ENCODE peak calls at places on chromosome 3, in five cellular contexts. One of them, this sample, is unnamed.

GRCh38 chr3:37604336-37604833 is 257.3 kb upstream of the CTDSPL start:
- DNase-seq in mammary epithelial cell: no peak
- DNase-seq in HepG2: no peak
- DNase-seq in dorsolateral prefrontal cortex: no peak
- DNase-seq in body of pancreas: no peak
- DNase-seq in this sample: no peak

GRCh38 chr3:107061466-107061865 is 315.8 kb upstream of the CCDC54 start:
- DNase-seq in HepG2: no peak
- DNase-seq in dorsolateral prefrontal cortex: no peak
- DNase-seq in mammary epithelial cell: no peak
- DNase-seq in body of pancreas: no peak
- DNase-seq in this sample: peak

GRCh38 chr3:115727135-115727534 is 103.8 kb downstream of the GAP43 start:
- DNase-seq in body of pancreas: no peak
- DNase-seq in dorsolateral prefrontal cortex: no peak
- DNase-seq in HepG2: no peak
- DNase-seq in mammary epithelial cell: no peak
- DNase-seq in this sample: no peak

GRCh38 chr3:13087320-13087985 is 14.2 kb upstream of the IQSEC1 start:
- DNase-seq in body of pancreas: no peak
- DNase-seq in HepG2: no peak
- DNase-seq in dorsolateral prefrontal cortex: no peak
- DNase-seq in mammary epithelial cell: no peak
- DNase-seq in this sample: no peak

GRCh38 chr3:177487635-177488186 is 290.4 kb upstream of the TBL1XR1 start:
- DNase-seq in HepG2: no peak
- DNase-seq in body of pancreas: no peak
- DNase-seq in dorsolateral prefrontal cortex: no peak
- DNase-seq in mammary epithelial cell: no peak
- DNase-seq in this sample: no peak

GRCh38 chr3:176789281-176789705 is 408.0 kb downstream of the TBL1XR1 start:
- DNase-seq in body of pancreas: no peak
- DNase-seq in mammary epithelial cell: peak
- DNase-seq in HepG2: no peak
- DNase-seq in dorsolateral prefrontal cortex: no peak
- DNase-seq in this sample: no peak

GRCh38 chr3:195270350-195271115 is 426 bp downstream of the XXYLT1 start:
- DNase-seq in HepG2: peak
- DNase-seq in body of pancreas: peak
- DNase-seq in dorsolateral prefrontal cortex: no peak
- DNase-seq in mammary epithelial cell: peak
- DNase-seq in this sample: peak

GRCh38 chr3:127406309-127407025 is 118.6 kb upstream of the PRR20G start:
- DNase-seq in mammary epithelial cell: peak
- DNase-seq in HepG2: peak
- DNase-seq in body of pancreas: no peak
- DNase-seq in dorsolateral prefrontal cortex: no peak
- DNase-seq in this sample: peak

GRCh38 chr3:107356706-107357105 is 20.5 kb upstream of the CCDC54 start:
- DNase-seq in dorsolateral prefrontal cortex: no peak
- DNase-seq in mammary epithelial cell: peak
- DNase-seq in body of pancreas: no peak
- DNase-seq in HepG2: no peak
- DNase-seq in this sample: no peak

GRCh38 chr3:197181751-197182150 is 116.7 kb downstream of the DLG1 start:
- DNase-seq in body of pancreas: peak
- DNase-seq in dorsolateral prefrontal cortex: no peak
- DNase-seq in mammary epithelial cell: no peak
- DNase-seq in HepG2: no peak
- DNase-seq in this sample: peak

GRCh38 chr3:63746211-63746610 is 72.9 kb upstream of the C3orf49 start:
- DNase-seq in mammary epithelial cell: no peak
- DNase-seq in dorsolateral prefrontal cortex: no peak
- DNase-seq in body of pancreas: no peak
- DNase-seq in HepG2: no peak
- DNase-seq in this sample: no peak

GRCh38 chr3:128066111-128066510 is 13.9 kb downstream of the SEC61A1 start:
- DNase-seq in body of pancreas: no peak
- DNase-seq in mammary epithelial cell: no peak
- DNase-seq in HepG2: no peak
- DNase-seq in dorsolateral prefrontal cortex: no peak
- DNase-seq in this sample: no peak

GRCh38 chr3:41961061-41961749 is 698 bp downstream of the ULK4 start:
- DNase-seq in mammary epithelial cell: peak
- DNase-seq in HepG2: peak
- DNase-seq in dorsolateral prefrontal cortex: no peak
- DNase-seq in body of pancreas: peak
- DNase-seq in this sample: peak

GRCh38 chr3:46468758-46469600 is 4.3 kb upstream of the LTF start:
- DNase-seq in HepG2: no peak
- DNase-seq in body of pancreas: no peak
- DNase-seq in dorsolateral prefrontal cortex: no peak
- DNase-seq in mammary epithelial cell: no peak
- DNase-seq in this sample: no peak

GRCh38 chr3:193620650-193621049 is 27.6 kb downstream of the OPA1 start:
- DNase-seq in mammary epithelial cell: peak
- DNase-seq in body of pancreas: no peak
- DNase-seq in dorsolateral prefrontal cortex: no peak
- DNase-seq in HepG2: no peak
- DNase-seq in this sample: peak

GRCh38 chr3:13717222-13717573 is 162.7 kb downstream of the WNT7A start:
- DNase-seq in body of pancreas: no peak
- DNase-seq in mammary epithelial cell: no peak
- DNase-seq in dorsolateral prefrontal cortex: no peak
- DNase-seq in HepG2: no peak
- DNase-seq in this sample: no peak

GRCh38 chr3:123559040-123559861 is 25.6 kb downstream of the HACD2 start:
- DNase-seq in mammary epithelial cell: peak
- DNase-seq in dorsolateral prefrontal cortex: no peak
- DNase-seq in body of pancreas: peak
- DNase-seq in HepG2: peak
- DNase-seq in this sample: peak

GRCh38 chr3:101574388-101575156 is 592 bp downstream of the PCNP start:
- DNase-seq in mammary epithelial cell: no peak
- DNase-seq in HepG2: peak
- DNase-seq in body of pancreas: peak
- DNase-seq in dorsolateral prefrontal cortex: no peak
- DNase-seq in this sample: peak

GRCh38 chr3:46835059-46835458 is 28.2 kb downstream of the MYL3 start:
- DNase-seq in body of pancreas: peak
- DNase-seq in dorsolateral prefrontal cortex: no peak
- DNase-seq in HepG2: no peak
- DNase-seq in mammary epithelial cell: no peak
- DNase-seq in this sample: no peak

GRCh38 chr3:88324788-88325187 is 175.0 kb downstream of the C3orf38 start:
- DNase-seq in mammary epithelial cell: no peak
- DNase-seq in dorsolateral prefrontal cortex: no peak
- DNase-seq in HepG2: peak
- DNase-seq in body of pancreas: no peak
- DNase-seq in this sample: no peak

GRCh38 chr3:42043116-42043796 is 47.9 kb upstream of the TRAK1 start:
- DNase-seq in HepG2: peak
- DNase-seq in body of pancreas: peak
- DNase-seq in mammary epithelial cell: no peak
- DNase-seq in dorsolateral prefrontal cortex: no peak
- DNase-seq in this sample: peak

GRCh38 chr3:46829699-46830208 is 33.5 kb downstream of the MYL3 start:
- DNase-seq in mammary epithelial cell: no peak
- DNase-seq in dorsolateral prefrontal cortex: no peak
- DNase-seq in body of pancreas: no peak
- DNase-seq in HepG2: no peak
- DNase-seq in this sample: no peak

GRCh38 chr3:116966649-116967048 is 257.1 kb downstream of the TUSC7 start:
- DNase-seq in mammary epithelial cell: no peak
- DNase-seq in body of pancreas: no peak
- DNase-seq in HepG2: no peak
- DNase-seq in dorsolateral prefrontal cortex: no peak
- DNase-seq in this sample: no peak

GRCh38 chr3:9897408-9898372 is 5.0 kb upstream of the IL17RE start:
- DNase-seq in dorsolateral prefrontal cortex: no peak
- DNase-seq in mammary epithelial cell: peak
- DNase-seq in HepG2: peak
- DNase-seq in body of pancreas: peak
- DNase-seq in this sample: no peak

GRCh38 chr3:139235192-139235591 is 108.6 kb upstream of the MRPS22 start:
- DNase-seq in dorsolateral prefrontal cortex: no peak
- DNase-seq in body of pancreas: no peak
- DNase-seq in HepG2: no peak
- DNase-seq in mammary epithelial cell: no peak
- DNase-seq in this sample: no peak

GRCh38 chr3:141798455-141798854 is 35.2 kb downstream of the GRK7 start:
- DNase-seq in body of pancreas: peak
- DNase-seq in dorsolateral prefrontal cortex: no peak
- DNase-seq in HepG2: no peak
- DNase-seq in mammary epithelial cell: no peak
- DNase-seq in this sample: no peak

GRCh38 chr3:42499478-42499871 is 3.0 kb upstream of the VIPR1 start:
- DNase-seq in HepG2: no peak
- DNase-seq in mammary epithelial cell: no peak
- DNase-seq in body of pancreas: peak
- DNase-seq in dorsolateral prefrontal cortex: no peak
- DNase-seq in this sample: no peak

GRCh38 chr3:12954891-12955650 is 113.7 kb upstream of the RPL32 start:
- DNase-seq in mammary epithelial cell: peak
- DNase-seq in dorsolateral prefrontal cortex: no peak
- DNase-seq in HepG2: no peak
- DNase-seq in body of pancreas: peak
- DNase-seq in this sample: peak

DNA sequence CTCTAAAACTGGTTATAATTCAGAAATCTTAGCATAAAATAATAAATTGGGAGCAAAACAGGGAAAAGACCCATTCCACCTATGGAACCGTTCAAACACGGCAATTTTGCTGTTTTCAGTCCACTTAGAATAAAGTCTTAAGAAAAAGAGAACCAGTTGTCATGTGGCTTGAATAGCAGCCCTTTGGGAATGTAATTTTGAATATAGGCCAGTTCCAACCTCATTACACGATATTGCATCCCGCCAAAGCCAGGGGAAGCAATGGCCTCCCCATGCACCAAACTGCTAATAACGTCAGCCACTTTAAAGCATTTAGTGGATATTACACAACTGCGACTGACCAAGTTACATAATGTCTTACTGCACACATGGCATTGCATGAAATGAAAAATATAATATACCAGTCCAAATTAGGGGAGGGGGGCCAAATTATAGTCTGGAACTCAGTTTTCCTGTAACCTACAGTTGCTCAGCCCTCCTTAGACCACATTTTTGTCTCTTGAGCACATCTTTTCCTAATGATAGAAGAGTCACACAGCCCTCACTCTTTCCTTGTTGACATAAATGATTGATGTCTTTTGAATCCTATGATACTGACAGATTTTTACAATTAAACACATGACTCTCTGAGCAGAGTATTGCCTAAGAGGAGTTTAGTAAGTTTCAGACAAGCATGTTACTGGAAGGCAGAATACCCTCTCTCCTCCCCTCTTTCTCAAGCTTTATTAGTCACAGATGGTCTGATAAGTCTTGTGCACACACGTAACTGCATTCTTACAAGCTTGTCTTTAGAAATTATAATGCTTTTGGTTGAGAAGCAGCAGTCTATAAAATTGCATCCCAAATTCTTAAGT is 1.0 kb upstream of the PLD1 start:
- DNase-seq in dorsolateral prefrontal cortex: no peak
- DNase-seq in body of pancreas: no peak
- DNase-seq in HepG2: peak
- DNase-seq in mammary epithelial cell: peak
- DNase-seq in this sample: peak
- H3K4me3 ChIP-seq in dorsolateral prefrontal cortex: peak
- H3K4me3 ChIP-seq in body of pancreas: no peak
- H3K4me3 ChIP-seq in HepG2: peak
- H3K4me3 ChIP-seq in mammary epithelial cell: peak
- H3K4me3 ChIP-seq in this sample: peak

DNA sequence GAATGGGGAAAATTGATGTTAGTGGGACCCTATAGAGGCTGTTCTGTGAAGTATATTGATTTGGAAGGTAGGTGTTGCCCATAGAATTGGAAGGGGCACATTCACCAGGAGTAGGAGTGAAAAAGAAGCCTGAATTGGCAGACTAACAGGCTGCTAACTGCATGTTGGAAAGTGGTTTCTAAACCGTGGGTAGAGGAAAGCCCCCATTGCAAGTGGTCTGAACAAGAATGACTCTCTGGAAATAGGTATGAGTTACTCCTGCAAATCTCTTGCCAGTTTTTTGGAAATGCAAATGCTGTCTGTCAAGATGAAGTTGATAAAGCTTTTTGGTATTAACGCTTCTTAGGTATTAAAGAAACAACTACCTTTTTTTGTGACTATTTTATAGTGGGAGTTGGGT is 3.5 kb downstream of the UBE2E1 start:
- DNase-seq in HepG2: no peak
- DNase-seq in dorsolateral prefrontal cortex: no peak
- DNase-seq in mammary epithelial cell: no peak
- DNase-seq in body of pancreas: no peak
- DNase-seq in this sample: no peak
- H3K4me3 ChIP-seq in HepG2: no peak
- H3K4me3 ChIP-seq in dorsolateral prefrontal cortex: no peak
- H3K4me3 ChIP-seq in mammary epithelial cell: no peak
- H3K4me3 ChIP-seq in body of pancreas: no peak
- H3K4me3 ChIP-seq in this sample: no peak

DNA sequence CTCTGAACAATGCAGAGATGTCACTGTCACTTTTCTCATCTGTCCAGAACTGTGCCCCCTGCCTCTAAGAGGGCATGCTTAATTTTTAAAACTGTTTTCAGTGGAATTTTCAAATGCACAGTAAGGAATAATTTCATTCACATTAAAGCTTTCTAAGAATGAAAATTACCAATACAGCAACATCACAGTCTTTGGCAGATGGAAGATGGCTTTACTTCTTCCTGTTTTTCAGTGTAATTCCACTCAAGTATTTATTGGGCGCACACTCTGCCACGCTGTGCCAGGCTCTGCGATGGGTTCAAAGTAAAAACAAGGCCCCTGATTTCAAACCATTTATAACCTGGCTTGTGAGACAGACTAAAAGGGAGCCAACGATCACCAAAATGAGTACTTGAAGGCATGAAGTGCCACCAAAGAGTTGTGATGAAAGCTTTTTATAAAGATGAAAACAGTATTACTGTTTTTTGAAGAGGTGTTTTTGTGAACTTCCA is 984 bp upstream of the TOP2B start:
- DNase-seq in mammary epithelial cell: no peak
- DNase-seq in dorsolateral prefrontal cortex: no peak
- DNase-seq in body of pancreas: no peak
- DNase-seq in HepG2: no peak
- DNase-seq in this sample: no peak
- H3K4me3 ChIP-seq in mammary epithelial cell: peak
- H3K4me3 ChIP-seq in dorsolateral prefrontal cortex: peak
- H3K4me3 ChIP-seq in body of pancreas: no peak
- H3K4me3 ChIP-seq in HepG2: peak
- H3K4me3 ChIP-seq in this sample: peak

GRCh38 chr3:104510091-104510860 is 856.4 kb upstream of the ALCAM start:
- DNase-seq in mammary epithelial cell: peak
- DNase-seq in dorsolateral prefrontal cortex: no peak
- DNase-seq in body of pancreas: no peak
- DNase-seq in HepG2: no peak
- DNase-seq in this sample: no peak
- H3K4me3 ChIP-seq in mammary epithelial cell: no peak
- H3K4me3 ChIP-seq in dorsolateral prefrontal cortex: no peak
- H3K4me3 ChIP-seq in body of pancreas: no peak
- H3K4me3 ChIP-seq in HepG2: no peak
- H3K4me3 ChIP-seq in this sample: no peak